ENCODE peak calls at places on chromosomes 5 and 9, in five cellular contexts. One of them, this sample, is unnamed.

GRCh38 chr9:130002320-130002719 is 40.7 kb downstream of the FNBP1 start:
- DNase-seq in ovary: no peak
- DNase-seq in HCT116: no peak
- DNase-seq in testis: no peak
- DNase-seq in uterus: no peak
- DNase-seq in this sample: no peak

GRCh38 chr5:117143381-117143780 is 568.8 kb upstream of the SEMA6A start:
- DNase-seq in ovary: no peak
- DNase-seq in HCT116: no peak
- DNase-seq in testis: no peak
- DNase-seq in uterus: no peak
- DNase-seq in this sample: no peak

GRCh38 chr5:155389498-155389897 is 375.9 kb downstream of the KIF4B start:
- DNase-seq in ovary: no peak
- DNase-seq in HCT116: no peak
- DNase-seq in testis: no peak
- DNase-seq in uterus: no peak
- DNase-seq in this sample: no peak

GRCh38 chr5:81842795-81843377 is 92.0 kb upstream of the SSBP2 start:
- DNase-seq in ovary: no peak
- DNase-seq in HCT116: no peak
- DNase-seq in testis: no peak
- DNase-seq in uterus: no peak
- DNase-seq in this sample: no peak

GRCh38 chr5:13944564-13945195 is at the start of gene DNAH5:
- DNase-seq in ovary: no peak
- DNase-seq in HCT116: no peak
- DNase-seq in testis: no peak
- DNase-seq in uterus: no peak
- DNase-seq in this sample: no peak

GRCh38 chr9:86721843-86722705 is 225.2 kb downstream of the GAS1 start:
- DNase-seq in ovary: peak; percentile 58
- DNase-seq in HCT116: no peak
- DNase-seq in testis: peak; percentile 60
- DNase-seq in uterus: peak; percentile 73
- DNase-seq in this sample: peak; percentile 73

GRCh38 chr5:149894237-149894636 is 50.4 kb downstream of the PDE6A start:
- DNase-seq in ovary: no peak
- DNase-seq in HCT116: no peak
- DNase-seq in testis: no peak
- DNase-seq in uterus: no peak
- DNase-seq in this sample: no peak

GRCh38 chr5:32692066-32692746 is 18.9 kb upstream of the NPR3 start:
- DNase-seq in ovary: no peak
- DNase-seq in HCT116: no peak
- DNase-seq in testis: no peak
- DNase-seq in uterus: no peak
- DNase-seq in this sample: no peak

GRCh38 chr9:124766326-124766725 is 4.8 kb downstream of the NR6A1 start:
- DNase-seq in ovary: no peak
- DNase-seq in HCT116: no peak
- DNase-seq in testis: no peak
- DNase-seq in uterus: no peak
- DNase-seq in this sample: no peak
- TF ChIP-seq POLR2A in ovary: no peak
- TF ChIP-seq POLR2A in HCT116: no peak
- TF ChIP-seq POLR2A in testis: no peak
- TF ChIP-seq POLR2A in uterus: no peak
- TF ChIP-seq POLR2A in this sample: no peak

DNA sequence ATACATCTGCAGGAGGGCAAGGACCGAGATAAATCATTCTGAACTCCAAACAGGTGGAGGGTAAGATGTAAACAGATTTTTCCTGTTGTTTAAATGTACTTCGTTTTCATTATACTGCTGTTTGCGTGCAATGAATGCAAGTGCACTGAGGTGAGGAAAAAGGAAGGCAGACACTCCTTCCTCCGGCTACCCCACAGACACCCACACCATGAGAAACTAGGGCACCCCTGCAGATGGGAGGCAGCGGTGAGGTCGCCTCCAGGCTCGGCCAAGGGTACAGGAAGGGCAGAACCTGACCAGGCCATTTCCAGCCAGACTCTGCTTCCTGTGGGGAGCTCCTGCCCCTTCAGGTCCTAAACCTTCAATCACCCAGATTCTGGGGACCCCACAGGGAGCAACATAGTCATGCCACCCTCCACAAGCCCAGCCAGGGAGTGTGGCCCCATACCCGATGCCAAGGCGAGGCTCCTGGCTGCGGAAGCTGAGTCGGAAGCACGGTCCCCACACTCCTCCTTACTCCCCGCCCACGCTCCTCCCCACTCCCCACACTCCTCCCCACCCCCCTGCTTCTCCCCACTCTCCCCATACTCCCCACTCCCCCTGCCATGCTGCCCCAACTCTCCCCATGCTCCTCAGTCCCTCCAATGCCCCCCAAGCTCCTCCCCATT is 37.1 kb downstream of the VAV2 start:
- DNase-seq in ovary: no peak
- DNase-seq in HCT116: no peak
- DNase-seq in testis: no peak
- DNase-seq in uterus: no peak
- DNase-seq in this sample: no peak
- TF ChIP-seq POLR2A in ovary: no peak
- TF ChIP-seq POLR2A in HCT116: no peak
- TF ChIP-seq POLR2A in testis: no peak
- TF ChIP-seq POLR2A in uterus: no peak
- TF ChIP-seq POLR2A in this sample: no peak

DNA sequence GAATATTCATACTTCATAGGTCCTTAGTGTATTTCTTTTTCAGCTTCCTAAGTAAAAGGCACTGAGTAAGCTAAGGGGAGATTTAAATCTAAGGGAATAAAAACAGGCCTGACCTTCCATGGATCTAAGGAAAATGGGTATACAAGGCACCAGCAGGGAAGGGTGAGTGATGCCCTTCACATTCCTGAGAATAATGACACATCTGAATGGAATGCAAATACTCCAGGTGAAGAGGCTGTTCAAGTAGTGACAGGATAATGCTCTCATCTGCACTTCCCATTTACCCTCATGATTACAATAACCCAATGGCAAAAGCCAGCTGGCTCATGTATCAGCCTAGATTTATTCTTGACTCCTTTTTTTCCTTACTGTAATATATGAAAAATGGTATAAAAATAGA is 216.2 kb upstream of the ACTBL2 start:
- DNase-seq in ovary: no peak
- DNase-seq in HCT116: peak; percentile 76
- DNase-seq in testis: no peak
- DNase-seq in uterus: no peak
- DNase-seq in this sample: peak; percentile 8
- TF ChIP-seq POLR2A in ovary: no peak
- TF ChIP-seq POLR2A in HCT116: no peak
- TF ChIP-seq POLR2A in testis: no peak
- TF ChIP-seq POLR2A in uterus: no peak
- TF ChIP-seq POLR2A in this sample: no peak

DNA sequence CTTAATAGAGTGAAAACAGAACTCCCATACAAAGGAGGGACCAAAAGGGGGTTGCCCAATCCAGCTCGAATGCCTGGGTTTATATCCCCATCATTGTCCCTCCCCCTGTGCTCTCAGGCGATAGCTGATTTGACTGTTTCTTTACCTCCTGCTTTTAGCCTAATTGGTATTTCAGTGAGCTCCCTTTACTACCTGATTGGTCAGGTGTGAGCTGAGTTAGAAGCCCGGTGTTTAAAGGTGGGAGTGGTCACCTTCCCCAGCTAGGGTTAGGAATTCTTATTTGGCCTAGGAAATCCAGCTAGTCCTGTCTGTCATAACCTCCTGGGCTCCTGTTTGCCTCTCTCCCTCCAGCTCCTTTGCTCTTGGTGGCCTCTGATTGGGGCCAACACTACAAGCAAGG is 53.5 kb upstream of the RPL26L1 start:
- DNase-seq in ovary: no peak
- DNase-seq in HCT116: no peak
- DNase-seq in testis: no peak
- DNase-seq in uterus: no peak
- DNase-seq in this sample: no peak
- TF ChIP-seq POLR2A in ovary: no peak
- TF ChIP-seq POLR2A in HCT116: no peak
- TF ChIP-seq POLR2A in testis: no peak
- TF ChIP-seq POLR2A in uterus: no peak
- TF ChIP-seq POLR2A in this sample: no peak

DNA sequence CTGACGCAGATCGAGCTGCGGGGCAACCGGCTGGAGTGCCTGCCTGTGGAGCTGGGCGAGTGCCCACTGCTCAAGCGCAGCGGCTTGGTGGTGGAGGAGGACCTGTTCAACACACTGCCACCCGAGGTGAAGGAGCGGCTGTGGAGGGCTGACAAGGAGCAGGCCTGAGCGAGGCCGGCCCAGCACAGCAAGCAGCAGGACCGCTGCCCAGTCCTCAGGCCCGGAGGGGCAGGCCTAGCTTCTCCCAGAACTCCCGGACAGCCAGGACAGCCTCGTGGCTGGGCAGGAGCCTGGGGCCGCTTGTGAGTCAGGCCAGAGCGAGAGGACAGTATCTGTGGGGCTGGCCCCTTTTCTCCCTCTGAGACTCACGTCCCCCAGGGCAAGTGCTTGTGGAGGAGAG is 4.6 kb upstream of the PHYHD1 start:
- DNase-seq in ovary: no peak
- DNase-seq in HCT116: no peak
- DNase-seq in testis: peak; percentile 65
- DNase-seq in uterus: peak; percentile 64
- DNase-seq in this sample: no peak
- TF ChIP-seq POLR2A in ovary: no peak
- TF ChIP-seq POLR2A in HCT116: no peak
- TF ChIP-seq POLR2A in testis: no peak
- TF ChIP-seq POLR2A in uterus: no peak
- TF ChIP-seq POLR2A in this sample: no peak

GRCh38 chr5:95641803-95642220 is 4.8 kb upstream of the RFESD start:
- DNase-seq in ovary: no peak
- DNase-seq in HCT116: no peak
- DNase-seq in testis: peak; percentile 74
- DNase-seq in uterus: peak; percentile 15
- DNase-seq in this sample: no peak
- TF ChIP-seq POLR2A in ovary: no peak
- TF ChIP-seq POLR2A in HCT116: no peak
- TF ChIP-seq POLR2A in testis: no peak
- TF ChIP-seq POLR2A in uterus: no peak
- TF ChIP-seq POLR2A in this sample: no peak

GRCh38 chr5:6598351-6598900 is 34.4 kb downstream of the NSUN2 start:
- DNase-seq in ovary: no peak
- DNase-seq in HCT116: no peak
- DNase-seq in testis: no peak
- DNase-seq in uterus: no peak
- DNase-seq in this sample: no peak
- TF ChIP-seq POLR2A in ovary: no peak
- TF ChIP-seq POLR2A in HCT116: no peak
- TF ChIP-seq POLR2A in testis: no peak
- TF ChIP-seq POLR2A in uterus: no peak
- TF ChIP-seq POLR2A in this sample: no peak

This sample was measured in H54.